ENCODE peak calls at places on chromosome X, in seven cellular contexts. R is cardiac muscle cell; S is heart left ventricle; X is adrenal gland; L is PC-9; O is CD4-positive, alpha-beta T cell; F is fibroblast of lung. G is an unnamed sample.

GRCh38 chrX:74505437-74505836 is 84.1 kb downstream of the SLC16A2 start:
- DNase-seq in R (peak; percentile 82), S (no peak), X (no peak), L (no peak), O (no peak), F (no peak), G (no peak)

GRCh38 chrX:14398725-14399124 is 130.6 kb upstream of the GLRA2 start:
- DNase-seq in R (no peak), S (no peak), X (peak; percentile 21), L (peak; percentile 83), O (no peak), F (no peak), G (peak; percentile 47)

GRCh38 chrX:46325312-46325877 is 219.8 kb downstream of the ZNF674 start:
- DNase-seq in R (peak; percentile 15), S (no peak), X (peak; percentile 42), L (peak; percentile 90), O (no peak), F (peak; percentile 92), G (peak; percentile 84)

GRCh38 chrX:113868169-113868568 is 715.7 kb upstream of the HTR2C start:
- DNase-seq in R (peak; percentile 50), S (no peak), X (no peak), L (no peak), O (no peak), F (peak; percentile 0), G (no peak)

GRCh38 chrX:9132036-9132435 is 98.1 kb upstream of the FAM9B start:
- DNase-seq in R (no peak), S (no peak), X (no peak), L (no peak), O (no peak), F (no peak), G (no peak)

GRCh38 chrX:126137899-126138298 is 28.2 kb downstream of the DCAF12L2 start:
- DNase-seq in R (no peak), S (no peak), X (no peak), L (no peak), O (no peak), F (no peak), G (no peak)

GRCh38 chrX:121579016-121579760 is 531.8 kb downstream of the GLUD2 start:
- DNase-seq in R (peak; percentile 32), S (no peak), X (peak; percentile 50), L (no peak), O (no peak), F (peak; percentile 4), G (no peak)

GRCh38 chrX:136456133-136456532 is 31.6 kb upstream of the BRS3 start:
- DNase-seq in R (no peak), S (no peak), X (no peak), L (no peak), O (no peak), F (no peak), G (no peak)

GRCh38 chrX:16023790-16024734 is 99.3 kb upstream of the GRPR start:
- DNase-seq in R (no peak), S (no peak), X (no peak), L (no peak), O (no peak), F (peak; percentile 71), G (peak; percentile 29)

GRCh38 chrX:46577116-46578005 is 3.8 kb downstream of the CHST7 start:
- DNase-seq in R (no peak), S (no peak), X (no peak), L (no peak), O (no peak), F (peak; percentile 64), G (no peak)

GRCh38 chrX:703466-704210 is 73.0 kb downstream of the SHOX start:
- DNase-seq in R (no peak), S (no peak), X (no peak), L (no peak), O (no peak), F (no peak), G (no peak)

GRCh38 chrX:50407976-50408375 is 62.6 kb downstream of the DGKK start:
- DNase-seq in R (no peak), S (no peak), X (no peak), L (no peak), O (no peak), F (no peak), G (no peak)

GRCh38 chrX:30308263-30309138 is 689 bp downstream of the NR0B1 start:
- DNase-seq in R (peak; percentile 51), S (no peak), X (peak; percentile 74), L (no peak), O (no peak), F (no peak), G (no peak)

DNA sequence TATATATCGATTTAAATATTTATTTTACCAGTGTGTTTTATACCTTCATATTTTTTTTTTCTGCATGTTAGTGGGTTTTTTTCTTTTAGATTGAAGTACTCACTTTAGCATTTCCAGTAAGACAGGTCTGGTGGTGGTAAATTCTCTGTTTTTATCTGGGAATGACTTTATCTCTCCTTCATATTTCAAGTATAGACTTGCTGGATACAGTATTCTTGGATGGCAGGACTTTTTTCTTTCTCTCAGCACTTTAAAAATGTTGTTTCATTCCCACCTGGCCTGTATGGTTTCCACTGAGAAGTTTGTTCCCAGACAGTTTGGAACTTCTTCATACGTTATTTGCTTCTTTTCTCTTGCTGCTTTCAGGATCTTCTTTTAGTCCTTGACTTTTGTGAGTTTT is 86.1 kb downstream of the FMR1NB start:
- DNase-seq in R (no peak), S (no peak), X (no peak), L (no peak), O (no peak), F (no peak), G (no peak)
- TF ChIP-seq CTCF in R (no peak), S (no peak), X (no peak), L (no peak), O (no peak), F (no peak), G (no peak)

GRCh38 chrX:18255059-18255458 is 34.4 kb upstream of the BEND2 start:
- DNase-seq in R (no peak), S (no peak), X (no peak), L (no peak), O (no peak), F (no peak), G (no peak)

DNA sequence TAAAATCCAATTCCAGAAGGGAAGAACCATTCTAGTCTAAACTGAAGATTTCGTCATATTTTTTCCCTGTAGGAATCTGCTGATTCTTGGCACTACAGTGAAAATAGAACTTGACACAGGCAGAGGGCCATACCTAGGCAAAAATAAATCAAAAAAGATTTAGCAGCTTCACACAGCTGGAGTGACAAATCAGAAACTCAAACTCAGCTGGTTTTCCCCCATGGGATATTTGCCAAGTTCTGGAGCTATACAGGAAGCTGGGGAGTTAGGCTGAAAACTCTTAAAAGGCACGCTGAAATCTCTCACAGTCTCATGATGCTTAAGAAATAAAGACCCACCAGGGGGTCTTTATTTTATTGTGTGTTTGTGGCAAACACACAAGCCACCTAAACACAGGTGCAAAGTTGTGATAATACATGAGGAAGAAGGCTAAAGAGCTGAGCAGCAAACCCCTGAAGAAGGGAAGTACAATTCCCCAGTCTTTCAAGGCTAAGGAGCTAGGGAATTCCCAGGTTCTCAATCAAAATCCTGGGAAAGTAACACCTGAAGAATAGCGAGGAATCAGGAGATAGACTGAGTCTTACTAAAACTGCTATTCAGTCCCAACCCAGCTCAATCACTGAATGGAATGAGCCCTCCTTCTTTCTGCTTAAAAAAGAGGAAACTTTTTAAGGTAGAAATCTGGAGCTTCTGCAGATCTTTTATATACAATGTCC is 32.1 kb upstream of the BEND2 start:
- DNase-seq in R (no peak), S (no peak), X (no peak), L (no peak), O (no peak), F (no peak), G (no peak)
- H3K27ac ChIP-seq in R (no peak overlapping the region), S (no peak overlapping the region), X (no peak overlapping the region), L (no peak overlapping the region), O (no peak overlapping the region), F (no peak overlapping the region), G (no peak overlapping the region)

DNA sequence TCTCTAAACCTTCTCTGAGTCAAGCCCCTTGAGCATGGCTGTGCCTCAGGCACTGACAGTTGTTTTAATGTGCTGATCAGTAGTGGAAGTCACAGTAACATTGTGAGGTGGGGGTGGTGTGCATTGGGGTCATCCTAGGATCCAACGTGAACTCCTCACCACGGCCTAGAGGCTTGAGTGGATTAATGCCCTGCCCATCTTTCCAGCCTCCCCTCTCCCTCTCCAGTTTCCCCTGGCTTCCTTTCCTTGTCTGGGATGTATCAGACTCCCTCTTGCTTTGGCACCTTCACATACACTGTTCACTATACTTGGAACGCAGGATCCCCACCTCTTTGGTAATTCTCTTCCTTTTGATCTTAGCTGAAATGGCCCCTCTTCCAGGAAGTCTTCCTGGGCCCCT is 13.3 kb upstream of the PJA1 start:
- DNase-seq in R (no peak), S (no peak), X (no peak), L (no peak), O (no peak), F (no peak), G (no peak)
- TF ChIP-seq CTCF in R (no peak), S (no peak), X (no peak), L (no peak), O (no peak), F (no peak), G (no peak)

DNA sequence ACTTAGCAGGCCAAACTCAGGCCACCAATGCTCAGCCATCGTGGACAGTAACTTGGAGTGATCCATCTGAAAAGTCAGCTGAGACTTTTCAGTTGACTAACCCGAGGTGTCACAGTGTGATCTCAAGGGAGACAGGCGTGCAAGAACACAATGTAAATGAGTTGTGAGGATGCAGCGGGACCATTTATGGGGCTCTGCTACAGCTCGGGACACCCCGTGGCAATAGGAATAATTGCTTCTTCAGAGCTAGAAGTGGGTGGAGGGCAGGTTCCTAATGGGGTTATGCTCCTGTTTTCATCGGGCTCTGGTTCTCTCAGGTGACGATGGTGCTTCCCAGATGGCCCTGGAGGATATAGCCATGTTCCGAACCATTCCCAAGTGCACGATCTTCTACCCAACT is 27.3 kb downstream of the TKTL1 start:
- DNase-seq in R (no peak), S (no peak), X (no peak), L (no peak), O (no peak), F (no peak), G (no peak)
- H3K27ac ChIP-seq in R (no peak overlapping the region), S (no peak overlapping the region), X (no peak overlapping the region), L (no peak overlapping the region), O (no peak overlapping the region), F (no peak overlapping the region), G (no peak overlapping the region)

GRCh38 chrX:1778817-1779216 is 164.0 kb downstream of the ASMT start:
- DNase-seq in R (no peak), S (no peak), X (no peak), L (no peak), O (no peak), F (peak; percentile 1), G (peak; percentile 22)

GRCh38 chrX:1788300-1788911 is 173.5 kb downstream of the ASMT start:
- DNase-seq in R (no peak), S (no peak), X (no peak), L (no peak), O (no peak), F (no peak), G (no peak)

GRCh38 chrX:1784773-1785172 is 169.9 kb downstream of the ASMT start:
- DNase-seq in R (no peak), S (no peak), X (no peak), L (no peak), O (no peak), F (no peak), G (no peak)
- TF ChIP-seq CTCF in R (no peak), S (no peak), X (no peak), L (peak; percentile 59), O (no peak), F (no peak), G (no peak)

G was measured in RWPE1.